ENCODE peak calls at places on chromosome 19, in four cellular contexts. N, Y, R and Z are unnamed samples.

GRCh38 chr19:38031423-38031770 is 124.4 kb downstream of the SIPA1L3 start:
- DNase-seq in N (no peak), Y (no peak), R (no peak), Z (no peak)

GRCh38 chr19:13228561-13228960 is 78.3 kb downstream of the IER2 start:
- DNase-seq in N (no peak), Y (no peak), R (peak), Z (no peak)

GRCh38 chr19:46551175-46551574 is 50.0 kb upstream of the CALM3 start:
- DNase-seq in N (no peak), Y (no peak), R (no peak), Z (no peak)

GRCh38 chr19:17192751-17193150 is 22.4 kb upstream of the USE1 start:
- DNase-seq in N (no peak), Y (no peak), R (no peak), Z (no peak)

GRCh38 chr19:6692027-6692426 is 22.1 kb upstream of the TNFSF14 start:
- DNase-seq in N (no peak), Y (no peak), R (no peak), Z (no peak)

GRCh38 chr19:13803038-13803437 is 7.8 kb downstream of the ZSWIM4 start:
- DNase-seq in N (no peak), Y (peak), R (no peak), Z (peak)

GRCh38 chr19:48344892-48345291 is 18.8 kb downstream of the TMEM143 start:
- DNase-seq in N (no peak), Y (no peak), R (peak), Z (no peak)

GRCh38 chr19:7333198-7334118 is 15.3 kb upstream of the ARHGEF18 start:
- DNase-seq in N (no peak), Y (no peak), R (no peak), Z (no peak)

GRCh38 chr19:12195501-12195860 is 32.6 kb downstream of the ZNF136 start:
- DNase-seq in N (no peak), Y (no peak), R (no peak), Z (no peak)

GRCh38 chr19:38729653-38730469 is 14.4 kb downstream of the CAPN12 start:
- DNase-seq in N (peak), Y (no peak), R (peak), Z (peak)

GRCh38 chr19:37227996-37228395 is 10.0 kb downstream of the ZNF383 start:
- DNase-seq in N (peak), Y (peak), R (peak), Z (no peak)

GRCh38 chr19:45828945-45829344 is 13.8 kb upstream of the RSPH6A start:
- DNase-seq in N (no peak), Y (no peak), R (no peak), Z (no peak)

GRCh38 chr19:38635483-38636399 is 11.7 kb upstream of the ACTN4 start:
- DNase-seq in N (no peak), Y (no peak), R (no peak), Z (no peak)

GRCh38 chr19:10158485-10158884 is 36.3 kb downstream of the DNMT1 start:
- DNase-seq in N (no peak), Y (no peak), R (no peak), Z (no peak)

GRCh38 chr19:38686530-38686888 is 39.1 kb downstream of the ACTN4 start:
- DNase-seq in N (no peak), Y (no peak), R (peak), Z (no peak)

GRCh38 chr19:2691951-2692350 is 10.5 kb downstream of the GNG7 start:
- DNase-seq in N (no peak), Y (no peak), R (no peak), Z (no peak)

GRCh38 chr19:1651548-1652394 is 644 bp downstream of the TCF3 start:
- DNase-seq in N (peak), Y (no peak), R (peak), Z (no peak)

GRCh38 chr19:49873834-49874233 is 3.3 kb downstream of the AKT1S1 start:
- DNase-seq in N (no peak), Y (no peak), R (no peak), Z (no peak)

GRCh38 chr19:47040869-47041268 is 7.6 kb downstream of the TMEM160 start:
- DNase-seq in N (no peak), Y (no peak), R (no peak), Z (no peak)

GRCh38 chr19:10468133-10468532 is 35.0 kb downstream of the KEAP1 start:
- DNase-seq in N (no peak), Y (no peak), R (no peak), Z (no peak)

GRCh38 chr19:920051-920857 is 3.1 kb downstream of the KISS1R start:
- DNase-seq in N (no peak), Y (no peak), R (no peak), Z (no peak)

GRCh38 chr19:29006057-29006735 is 206.8 kb downstream of the UQCRFS1 start:
- DNase-seq in N (no peak), Y (no peak), R (no peak), Z (no peak)

GRCh38 chr19:10736916-10737551 is 19.2 kb downstream of the DNM2 start:
- DNase-seq in N (no peak), Y (no peak), R (peak), Z (no peak)

GRCh38 chr19:35362261-35363000 is 4.2 kb downstream of the FFAR3 start:
- DNase-seq in N (no peak), Y (peak), R (no peak), Z (peak)

GRCh38 chr19:35365303-35365702 is 5.6 kb upstream of the GPR42 start:
- DNase-seq in N (no peak), Y (peak), R (no peak), Z (peak)

GRCh38 chr19:35363001-35363590 is 4.8 kb downstream of the FFAR3 start:
- DNase-seq in N (no peak), Y (peak), R (no peak), Z (peak)

GRCh38 chr19:35360880-35361420 is 2.7 kb downstream of the FFAR3 start:
- DNase-seq in N (no peak), Y (peak), R (no peak), Z (no peak)

DNA sequence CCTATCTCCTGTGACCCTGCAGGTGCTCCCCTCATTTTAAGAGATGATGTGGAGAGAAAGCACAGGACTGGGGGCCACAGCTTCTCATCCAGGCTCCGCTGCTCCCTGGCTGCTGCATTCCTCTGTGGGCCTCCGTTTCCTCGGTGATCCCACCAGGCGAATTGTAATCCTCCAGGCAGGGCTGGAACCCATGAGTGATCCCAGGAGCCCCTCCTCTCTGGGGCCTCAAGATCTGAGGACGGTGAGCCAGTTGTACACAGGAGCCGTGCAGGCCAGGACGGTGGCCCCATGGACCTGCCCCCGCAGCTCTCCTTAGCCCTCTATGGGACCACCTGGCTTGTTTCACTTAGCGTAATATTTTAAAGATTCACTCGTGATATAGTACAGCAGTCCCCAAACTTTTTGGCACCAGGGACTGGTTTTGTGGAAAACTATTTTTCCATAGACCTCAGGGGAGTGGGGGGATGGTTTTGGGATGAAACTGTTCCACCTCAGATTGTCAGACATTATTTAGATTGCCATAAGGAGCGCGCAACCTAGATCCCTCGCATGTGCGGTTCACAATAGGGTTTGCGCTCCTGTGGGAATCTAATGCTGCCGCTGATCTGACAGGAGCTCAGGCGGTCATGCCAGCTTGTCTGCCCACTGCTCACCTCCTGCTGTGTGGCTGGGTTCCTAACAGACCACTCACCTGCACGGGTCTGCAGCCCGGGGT is 5.6 kb downstream of the FFAR3 start:
- DNase-seq in N (no peak), Y (peak), R (no peak), Z (peak)
- TF ChIP-seq POLR2AphosphoS5 in N (no peak), Y (no peak), R (no peak), Z (no peak)

GRCh38 chr19:18667531-18668251 is 15.8 kb upstream of the CRTC1 start:
- DNase-seq in N (no peak), Y (no peak), R (no peak), Z (no peak)
- H3K27ac ChIP-seq in N (no peak), Y (no peak), R (no peak), Z (no peak)

GRCh38 chr19:34366670-34367423 is 1.9 kb downstream of the GPI start:
- DNase-seq in N (no peak), Y (no peak), R (peak), Z (no peak)

GRCh38 chr19:34367424-34367957 is 2.5 kb downstream of the GPI start:
- DNase-seq in N (no peak), Y (no peak), R (no peak), Z (no peak)

GRCh38 chr19:34364462-34364829 is 550 bp upstream of the GPI start:
- DNase-seq in N (no peak), Y (no peak), R (no peak), Z (no peak)

GRCh38 chr19:34364830-34365462 is at the start of gene GPI:
- DNase-seq in N (peak), Y (no peak), R (peak), Z (peak)

GRCh38 chr19:34365463-34366401 is 736 bp downstream of the GPI start:
- DNase-seq in N (peak), Y (no peak), R (peak), Z (peak)
- TF ChIP-seq POLR2AphosphoS5 in N (no peak), Y (no peak), R (no peak), Z (no peak)

GRCh38 chr19:52943134-52943883 is 19.4 kb downstream of the ZNF816 start:
- DNase-seq in N (no peak), Y (no peak), R (no peak), Z (no peak)
- H3K27ac ChIP-seq in N (peak), Y (peak), R (peak), Z (peak)

GRCh38 chr19:57867868-57868492 is 18.3 kb downstream of the ZNF587 start:
- DNase-seq in N (no peak), Y (no peak), R (no peak), Z (no peak)
- TF ChIP-seq POLR2AphosphoS5 in N (no peak), Y (no peak), R (peak), Z (no peak)

GRCh38 chr19:44758596-44758995 is 10.1 kb downstream of the BCL3 start:
- DNase-seq in N (peak), Y (no peak), R (no peak), Z (no peak)
- H3K27ac ChIP-seq in N (no peak), Y (peak), R (no peak), Z (peak)

GRCh38 chr19:41297628-41298326 is 12.2 kb upstream of the CCDC97 start:
- DNase-seq in N (no peak), Y (no peak), R (no peak), Z (peak)

GRCh38 chr19:41302624-41303351 is 7.2 kb upstream of the CCDC97 start:
- DNase-seq in N (no peak), Y (no peak), R (no peak), Z (no peak)

GRCh38 chr19:41299046-41299754 is 10.8 kb upstream of the CCDC97 start:
- DNase-seq in N (no peak), Y (no peak), R (no peak), Z (no peak)

GRCh38 chr19:41298327-41298964 is 11.5 kb upstream of the CCDC97 start:
- DNase-seq in N (no peak), Y (peak), R (no peak), Z (peak)

GRCh38 chr19:41299755-41300089 is 10.2 kb upstream of the CCDC97 start:
- DNase-seq in N (no peak), Y (no peak), R (no peak), Z (peak)
- TF ChIP-seq POLR2AphosphoS5 in N (no peak), Y (no peak), R (no peak), Z (peak)

GRCh38 chr19:56383826-56384605 is 9.3 kb downstream of the ZNF582 start:
- DNase-seq in N (no peak), Y (no peak), R (no peak), Z (no peak)
- H3K27ac ChIP-seq in N (no peak), Y (no peak), R (no peak), Z (no peak)